ENCODE peak calls at places on chromosome 13, in five cellular contexts. L is GM23338, B is SK-N-SH, A is hepatocyte, R is OCI-LY7. P is an unnamed sample.

GRCh38 chr13:99969934-99970760 is 1.4 kb downstream of the ZIC5 start:
- DNase-seq in A (no peak), R (no peak), L (peak), B (no peak), P (peak)

GRCh38 chr13:78022164-78022877 is 103.7 kb upstream of the EDNRB start:
- DNase-seq in R (peak), A (no peak), L (no peak), B (no peak), P (no peak)

GRCh38 chr13:45879666-45880065 is 28.1 kb upstream of the SIAH3 start:
- DNase-seq in L (peak), B (no peak), R (peak), A (peak), P (peak)

GRCh38 chr13:95002126-95002525 is 289.8 kb upstream of the SOX21 start:
- DNase-seq in A (no peak), L (peak), B (no peak), R (no peak), P (no peak)

GRCh38 chr13:113220877-113221276 is 11.5 kb downstream of the CUL4A start:
- DNase-seq in A (no peak), L (peak), B (peak), R (no peak), P (no peak)

GRCh38 chr13:43326100-43326499 is 302.7 kb downstream of the DNAJC15 start:
- DNase-seq in R (no peak), A (no peak), L (no peak), B (no peak), P (no peak)

GRCh38 chr13:94233401-94233800 is 246.1 kb downstream of the DCT start:
- DNase-seq in L (no peak), B (no peak), R (no peak), A (peak), P (no peak)

GRCh38 chr13:109233293-109233692 is 553.1 kb downstream of the IRS2 start:
- DNase-seq in R (no peak), B (no peak), A (no peak), L (no peak), P (no peak)

GRCh38 chr13:101945435-101945834 is 456.4 kb downstream of the FGF14 start:
- DNase-seq in A (no peak), R (no peak), L (peak), B (no peak), P (no peak)

GRCh38 chr13:50161052-50161451 is 145.8 kb downstream of the KCNRG start:
- DNase-seq in A (no peak), B (no peak), R (no peak), L (no peak), P (no peak)

GRCh38 chr13:81745391-81745790 is 1404.5 kb upstream of the SPRY2 start:
- DNase-seq in A (no peak), R (no peak), B (no peak), L (no peak), P (no peak)

GRCh38 chr13:94987869-94988268 is 275.5 kb upstream of the SOX21 start:
- DNase-seq in R (no peak), L (no peak), B (no peak), A (no peak), P (no peak)

GRCh38 chr13:49367640-49368431 is 76.0 kb downstream of the CAB39L start:
- DNase-seq in A (no peak), R (no peak), L (peak), B (no peak), P (no peak)

GRCh38 chr13:65724261-65724660 is 1505.9 kb downstream of the PCDH9 start:
- DNase-seq in B (no peak), A (no peak), L (no peak), R (no peak), P (no peak)

GRCh38 chr13:99955747-99956472 is 15.7 kb downstream of the ZIC5 start:
- DNase-seq in A (no peak), R (no peak), L (peak), B (no peak), P (no peak)

GRCh38 chr13:109655206-109655600 is 131.2 kb downstream of the IRS2 start:
- DNase-seq in R (no peak), B (peak), A (no peak), L (no peak), P (no peak)

GRCh38 chr13:23322353-23323336 is 110.9 kb downstream of the SACS start:
- DNase-seq in A (no peak), R (no peak), L (no peak), B (no peak), P (no peak)

GRCh38 chr13:27022571-27023311 is 148.9 kb downstream of the USP12 start:
- DNase-seq in L (no peak), A (peak), R (no peak), B (no peak), P (no peak)

GRCh38 chr13:34750078-34750703 is 191.9 kb upstream of the NBEA start:
- DNase-seq in A (peak), L (peak), R (no peak), B (peak), P (no peak)

GRCh38 chr13:105806335-105806920 is 729.0 kb downstream of the EFNB2 start:
- DNase-seq in A (no peak), R (no peak), L (no peak), B (no peak), P (no peak)

GRCh38 chr13:36919833-36920611 is at the start of gene SMAD9:
- DNase-seq in L (peak), B (peak), A (peak), R (peak), P (peak)

GRCh38 chr13:113151745-113152707 is 6.4 kb upstream of the PROZ start:
- DNase-seq in L (no peak), R (no peak), A (peak), B (no peak), P (no peak)

GRCh38 chr13:52804202-52804641 is 44.2 kb downstream of the PCDH8 start:
- DNase-seq in R (no peak), A (no peak), B (peak), L (no peak), P (no peak)

GRCh38 chr13:110574161-110574560 is 12.6 kb upstream of the RAB20 start:
- DNase-seq in L (no peak), A (no peak), B (no peak), R (no peak), P (no peak)

GRCh38 chr13:75481176-75482069 is 546 bp downstream of the TBC1D4 start:
- DNase-seq in B (peak), R (peak), L (peak), A (peak), P (no peak)

GRCh38 chr13:113544071-113544891 is 40.3 kb upstream of the TFDP1 start:
- DNase-seq in L (no peak), R (no peak), B (peak), A (peak), P (no peak)

GRCh38 chr13:109395014-109395413 is 391.4 kb downstream of the IRS2 start:
- DNase-seq in R (no peak), B (no peak), A (no peak), L (no peak), P (no peak)

GRCh38 chr13:89796196-89796595 is 1551.3 kb upstream of the MIR17HG start:
- DNase-seq in R (no peak), L (no peak), A (no peak), B (no peak), P (no peak)

GRCh38 chr13:113493315-113493951 is 2.9 kb upstream of the DCUN1D2 start:
- DNase-seq in L (no peak), R (no peak), B (no peak), A (peak), P (peak)

GRCh38 chr13:106286811-106287210 is 248.7 kb downstream of the EFNB2 start:
- DNase-seq in A (no peak), B (no peak), L (peak), R (no peak), P (no peak)

GRCh38 chr13:99385161-99385560 is 78.0 kb upstream of the GPR183 start:
- DNase-seq in L (no peak), A (no peak), R (no peak), B (no peak), P (no peak)

DNA sequence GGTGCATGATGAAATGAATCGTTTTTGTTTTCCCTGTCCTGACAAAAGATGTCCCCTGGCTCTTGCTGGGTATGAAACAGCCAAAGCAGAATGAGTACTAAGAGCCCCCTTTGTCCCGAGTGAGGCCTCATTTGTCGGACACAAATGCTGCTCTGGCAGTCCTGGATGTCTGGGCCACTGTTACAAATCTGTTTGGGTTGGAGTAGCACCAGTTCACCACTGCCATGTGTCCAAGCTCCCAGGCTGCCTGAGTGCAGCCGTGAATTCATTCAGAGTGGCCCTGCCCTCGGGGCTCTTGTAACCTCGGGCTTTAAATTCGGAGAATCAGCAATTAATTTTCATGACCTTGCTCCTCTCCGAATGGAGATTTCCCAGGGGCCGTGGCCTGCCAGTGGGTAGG is 182.4 kb downstream of the NUFIP1 start:
- DNase-seq in A (no peak), L (no peak), R (no peak), B (no peak), P (no peak)
- TF ChIP-seq EZH2phosphoT487 in A (no peak), L (no peak), R (no peak), B (no peak), P (no peak)

GRCh38 chr13:97339019-97339988 is 94.7 kb upstream of the RAP2A start:
- DNase-seq in R (no peak), A (peak), B (no peak), L (no peak), P (no peak)
- H3K4me2 ChIP-seq in R (no peak), A (peak), B (peak), L (no peak), P (no peak)

GRCh38 chr13:88000239-88000638 is 329.1 kb downstream of the SLITRK5 start:
- DNase-seq in R (peak), B (no peak), A (no peak), L (no peak), P (no peak)
- TF ChIP-seq EZH2phosphoT487 in R (no peak), B (no peak), A (no peak), L (no peak), P (no peak)

DNA sequence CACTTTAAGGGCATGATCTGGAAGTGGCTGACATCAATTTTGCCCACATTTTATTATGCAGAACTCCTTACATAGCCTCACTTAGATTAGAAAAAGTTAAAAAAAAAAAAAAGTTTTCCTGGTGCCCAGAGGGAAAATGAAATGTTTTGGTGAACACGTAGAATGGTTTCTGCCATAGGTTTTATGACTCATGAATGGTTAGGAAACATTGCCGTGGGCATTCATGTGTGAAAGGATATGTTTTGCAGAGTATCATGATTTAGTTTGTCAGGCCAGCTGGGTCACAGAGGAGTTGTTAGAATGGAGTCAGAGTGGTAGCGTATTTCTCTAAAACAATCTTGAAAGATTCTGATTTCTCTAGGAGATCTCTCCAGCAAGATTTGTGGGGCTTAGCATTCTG is 133.8 kb downstream of the MRPL57 start:
- DNase-seq in L (no peak), A (no peak), R (no peak), B (no peak), P (no peak)
- H3K4me2 ChIP-seq in L (no peak), A (no peak), R (no peak), B (no peak), P (no peak)

GRCh38 chr13:74250738-74251190 is 116.6 kb upstream of the KLF12 start:
- DNase-seq in A (no peak), R (no peak), L (no peak), B (peak), P (no peak)
- TF ChIP-seq EZH2phosphoT487 in A (no peak), R (no peak), L (no peak), B (no peak), P (no peak)

DNA sequence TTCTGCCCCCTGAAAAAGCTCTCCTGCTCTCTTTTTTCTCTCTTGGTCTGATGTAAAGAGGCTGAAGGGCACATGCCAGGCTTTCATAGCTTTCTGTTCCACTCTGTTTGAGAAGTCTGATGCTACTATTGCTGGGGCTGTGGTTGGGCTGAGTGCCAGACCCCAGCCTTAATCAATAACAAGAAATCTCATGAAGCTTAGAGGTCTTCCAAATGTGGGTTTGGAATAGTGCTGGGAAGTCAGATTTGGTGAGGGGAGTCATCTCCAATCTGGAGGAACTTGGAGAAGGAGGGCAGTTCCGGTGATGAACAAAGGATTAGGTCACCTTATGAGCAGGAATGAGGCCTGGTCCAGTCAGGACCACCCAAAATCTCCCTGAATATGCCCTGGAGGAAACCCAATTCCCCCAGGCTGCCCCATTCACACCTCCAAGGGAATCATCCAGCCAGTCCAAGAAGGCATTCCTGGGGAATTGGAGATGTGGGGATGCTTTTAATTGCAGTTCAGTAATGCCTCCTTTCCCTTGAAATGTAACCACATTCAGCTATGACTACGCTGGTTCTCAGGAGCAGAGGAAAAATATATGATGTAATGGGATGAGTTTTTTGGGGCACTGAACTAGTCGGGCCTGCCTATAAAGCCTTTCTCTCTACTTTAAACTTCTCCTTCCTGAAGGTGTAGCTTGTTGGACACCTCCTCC is 102.0 kb downstream of the STARD13 start:
- DNase-seq in B (no peak), L (no peak), A (no peak), R (no peak), P (no peak)
- H3K4me2 ChIP-seq in B (no peak), L (no peak), A (no peak), R (no peak), P (no peak)

GRCh38 chr13:32211788-32212187 is 103.4 kb downstream of the ZAR1L start:
- DNase-seq in R (no peak), L (no peak), B (no peak), A (peak), P (no peak)

GRCh38 chr13:32210081-32210480 is 105.1 kb downstream of the ZAR1L start:
- DNase-seq in R (no peak), L (no peak), B (no peak), A (no peak), P (no peak)

GRCh38 chr13:32209670-32210069 is 105.5 kb downstream of the ZAR1L start:
- DNase-seq in L (no peak), R (no peak), A (no peak), B (no peak), P (no peak)

GRCh38 chr13:32214073-32214472 is 101.1 kb downstream of the ZAR1L start:
- DNase-seq in R (no peak), A (no peak), B (no peak), L (no peak), P (no peak)

DNA sequence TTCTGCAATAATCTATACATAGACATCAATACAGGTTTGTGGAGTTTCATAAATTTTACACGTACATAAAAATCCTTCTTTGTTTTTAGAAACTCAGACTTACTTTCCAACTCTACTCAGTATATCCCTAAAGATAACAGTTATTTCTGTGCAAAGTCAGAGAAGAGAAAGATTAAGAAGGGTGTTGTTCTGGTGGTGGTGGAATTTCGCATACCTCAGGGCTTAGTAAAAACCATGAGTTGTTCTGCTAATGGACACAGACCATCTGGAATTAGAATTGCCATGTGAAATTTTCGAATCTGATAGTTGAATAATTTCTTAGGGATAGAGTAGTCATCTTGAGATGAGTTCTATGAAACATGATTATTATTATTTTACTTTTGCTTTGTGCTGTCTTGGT is 102.7 kb downstream of the ZAR1L start:
- DNase-seq in R (no peak), A (no peak), L (no peak), B (no peak), P (no peak)
- TF ChIP-seq EZH2phosphoT487 in R (no peak), A (no peak), L (no peak), B (no peak), P (no peak)

GRCh38 chr13:33181264-33181663 is 104.3 kb downstream of the STARD13 start:
- DNase-seq in L (no peak), A (no peak), B (no peak), R (no peak), P (no peak)

GRCh38 chr13:33184530-33184929 is 101.0 kb downstream of the STARD13 start:
- DNase-seq in R (no peak), B (no peak), A (no peak), L (no peak), P (no peak)

GRCh38 chr13:33184131-33184485 is 101.4 kb downstream of the STARD13 start:
- DNase-seq in B (no peak), R (no peak), L (no peak), A (no peak), P (no peak)

GRCh38 chr13:33180009-33180804 is 105.3 kb downstream of the STARD13 start:
- DNase-seq in A (peak), B (no peak), L (peak), R (no peak), P (no peak)

GRCh38 chr13:33182729-33183128 is 102.8 kb downstream of the STARD13 start:
- DNase-seq in A (no peak), L (no peak), R (no peak), B (no peak), P (no peak)
- H3K4me2 ChIP-seq in A (no peak), L (no peak), R (no peak), B (no peak), P (no peak)

GRCh38 chr13:39588384-39588783 is 14.6 kb downstream of the LHFPL6 start:
- DNase-seq in R (no peak), A (no peak), L (no peak), B (no peak), P (no peak)
- TF ChIP-seq EZH2phosphoT487 in R (no peak), A (no peak), L (no peak), B (no peak), P (no peak)

GRCh38 chr13:28611654-28612131 is 47.2 kb upstream of the POMP start:
- DNase-seq in B (no peak), L (no peak), R (no peak), A (no peak), P (no peak)
- H3K4me2 ChIP-seq in B (no peak), L (no peak), R (no peak), A (no peak), P (no peak)